ENCODE peak calls at places on chromosome 17, in eight cellular contexts. One of them, this sample, is unnamed.

GRCh38 chr17:956905-957304 is 22.7 kb downstream of the NXN start:
- DNase-seq in ecto neural progenitor cell: no peak
- DNase-seq in stimulated activated CD4-positive, alpha-beta T cell treated with anti-CD3 and anti-CD28 coated beads, Interleukin-1b, Interleukin-23, amount 100 ng/mL, for 24 hours: no peak
- DNase-seq in stimulated activated CD8-positive, alpha-beta memory T cell treated with anti-CD3 and anti-CD28 coated beads, Interleukin-7, amount 100 ng/mL, for 1 hour: no peak
- DNase-seq in IMR-90: no peak
- DNase-seq in naive thymus-derived CD8-positive, alpha-beta T cell: no peak
- DNase-seq in T-helper 17 cell: no peak
- DNase-seq in left cardiac atrium: no peak
- DNase-seq in this sample: no peak

GRCh38 chr17:18261146-18261515 is 669 bp downstream of the MIEF2 start:
- DNase-seq in ecto neural progenitor cell: peak
- DNase-seq in stimulated activated CD4-positive, alpha-beta T cell treated with anti-CD3 and anti-CD28 coated beads, Interleukin-1b, Interleukin-23, amount 100 ng/mL, for 24 hours: no peak
- DNase-seq in stimulated activated CD8-positive, alpha-beta memory T cell treated with anti-CD3 and anti-CD28 coated beads, Interleukin-7, amount 100 ng/mL, for 1 hour: no peak
- DNase-seq in IMR-90: peak
- DNase-seq in naive thymus-derived CD8-positive, alpha-beta T cell: no peak
- DNase-seq in T-helper 17 cell: no peak
- DNase-seq in left cardiac atrium: peak
- DNase-seq in this sample: peak

GRCh38 chr17:55770220-55770870 is 19.5 kb downstream of the PCTP start:
- DNase-seq in ecto neural progenitor cell: no peak
- DNase-seq in stimulated activated CD4-positive, alpha-beta T cell treated with anti-CD3 and anti-CD28 coated beads, Interleukin-1b, Interleukin-23, amount 100 ng/mL, for 24 hours: no peak
- DNase-seq in stimulated activated CD8-positive, alpha-beta memory T cell treated with anti-CD3 and anti-CD28 coated beads, Interleukin-7, amount 100 ng/mL, for 1 hour: no peak
- DNase-seq in IMR-90: peak
- DNase-seq in naive thymus-derived CD8-positive, alpha-beta T cell: no peak
- DNase-seq in T-helper 17 cell: no peak
- DNase-seq in left cardiac atrium: no peak
- DNase-seq in this sample: no peak

GRCh38 chr17:63349478-63350000 is 96.6 kb downstream of the CYB561 start:
- DNase-seq in ecto neural progenitor cell: no peak
- DNase-seq in stimulated activated CD4-positive, alpha-beta T cell treated with anti-CD3 and anti-CD28 coated beads, Interleukin-1b, Interleukin-23, amount 100 ng/mL, for 24 hours: no peak
- DNase-seq in stimulated activated CD8-positive, alpha-beta memory T cell treated with anti-CD3 and anti-CD28 coated beads, Interleukin-7, amount 100 ng/mL, for 1 hour: no peak
- DNase-seq in IMR-90: peak
- DNase-seq in naive thymus-derived CD8-positive, alpha-beta T cell: no peak
- DNase-seq in T-helper 17 cell: no peak
- DNase-seq in left cardiac atrium: no peak
- DNase-seq in this sample: no peak

GRCh38 chr17:20852541-20853370 is 190.1 kb downstream of the USP22 start:
- DNase-seq in ecto neural progenitor cell: peak
- DNase-seq in stimulated activated CD4-positive, alpha-beta T cell treated with anti-CD3 and anti-CD28 coated beads, Interleukin-1b, Interleukin-23, amount 100 ng/mL, for 24 hours: no peak
- DNase-seq in stimulated activated CD8-positive, alpha-beta memory T cell treated with anti-CD3 and anti-CD28 coated beads, Interleukin-7, amount 100 ng/mL, for 1 hour: no peak
- DNase-seq in IMR-90: no peak
- DNase-seq in naive thymus-derived CD8-positive, alpha-beta T cell: no peak
- DNase-seq in T-helper 17 cell: no peak
- DNase-seq in left cardiac atrium: peak
- DNase-seq in this sample: peak

GRCh38 chr17:17603178-17603894 is 11.8 kb upstream of the PEMT start:
- DNase-seq in ecto neural progenitor cell: no peak
- DNase-seq in stimulated activated CD4-positive, alpha-beta T cell treated with anti-CD3 and anti-CD28 coated beads, Interleukin-1b, Interleukin-23, amount 100 ng/mL, for 24 hours: no peak
- DNase-seq in stimulated activated CD8-positive, alpha-beta memory T cell treated with anti-CD3 and anti-CD28 coated beads, Interleukin-7, amount 100 ng/mL, for 1 hour: no peak
- DNase-seq in IMR-90: no peak
- DNase-seq in naive thymus-derived CD8-positive, alpha-beta T cell: peak
- DNase-seq in T-helper 17 cell: no peak
- DNase-seq in left cardiac atrium: no peak
- DNase-seq in this sample: no peak

GRCh38 chr17:65277576-65277975 is 140.4 kb downstream of the RGS9 start:
- DNase-seq in ecto neural progenitor cell: no peak
- DNase-seq in stimulated activated CD4-positive, alpha-beta T cell treated with anti-CD3 and anti-CD28 coated beads, Interleukin-1b, Interleukin-23, amount 100 ng/mL, for 24 hours: no peak
- DNase-seq in stimulated activated CD8-positive, alpha-beta memory T cell treated with anti-CD3 and anti-CD28 coated beads, Interleukin-7, amount 100 ng/mL, for 1 hour: no peak
- DNase-seq in IMR-90: peak
- DNase-seq in naive thymus-derived CD8-positive, alpha-beta T cell: no peak
- DNase-seq in T-helper 17 cell: no peak
- DNase-seq in left cardiac atrium: no peak
- DNase-seq in this sample: no peak

GRCh38 chr17:83135692-83136091 is 56.3 kb downstream of the METRNL start:
- DNase-seq in ecto neural progenitor cell: peak
- DNase-seq in stimulated activated CD4-positive, alpha-beta T cell treated with anti-CD3 and anti-CD28 coated beads, Interleukin-1b, Interleukin-23, amount 100 ng/mL, for 24 hours: no peak
- DNase-seq in stimulated activated CD8-positive, alpha-beta memory T cell treated with anti-CD3 and anti-CD28 coated beads, Interleukin-7, amount 100 ng/mL, for 1 hour: no peak
- DNase-seq in IMR-90: no peak
- DNase-seq in naive thymus-derived CD8-positive, alpha-beta T cell: no peak
- DNase-seq in T-helper 17 cell: no peak
- DNase-seq in left cardiac atrium: no peak
- DNase-seq in this sample: peak

GRCh38 chr17:10126554-10127493 is 71.6 kb downstream of the GAS7 start:
- DNase-seq in ecto neural progenitor cell: no peak
- DNase-seq in stimulated activated CD4-positive, alpha-beta T cell treated with anti-CD3 and anti-CD28 coated beads, Interleukin-1b, Interleukin-23, amount 100 ng/mL, for 24 hours: no peak
- DNase-seq in stimulated activated CD8-positive, alpha-beta memory T cell treated with anti-CD3 and anti-CD28 coated beads, Interleukin-7, amount 100 ng/mL, for 1 hour: no peak
- DNase-seq in IMR-90: peak
- DNase-seq in naive thymus-derived CD8-positive, alpha-beta T cell: no peak
- DNase-seq in T-helper 17 cell: no peak
- DNase-seq in left cardiac atrium: no peak
- DNase-seq in this sample: no peak

GRCh38 chr17:527247-527646 is 174.6 kb upstream of the RPH3AL start:
- DNase-seq in ecto neural progenitor cell: no peak
- DNase-seq in stimulated activated CD4-positive, alpha-beta T cell treated with anti-CD3 and anti-CD28 coated beads, Interleukin-1b, Interleukin-23, amount 100 ng/mL, for 24 hours: no peak
- DNase-seq in stimulated activated CD8-positive, alpha-beta memory T cell treated with anti-CD3 and anti-CD28 coated beads, Interleukin-7, amount 100 ng/mL, for 1 hour: no peak
- DNase-seq in IMR-90: no peak
- DNase-seq in naive thymus-derived CD8-positive, alpha-beta T cell: no peak
- DNase-seq in T-helper 17 cell: no peak
- DNase-seq in left cardiac atrium: no peak
- DNase-seq in this sample: no peak

GRCh38 chr17:74055508-74056160 is 147.8 kb upstream of the RPL38 start:
- DNase-seq in ecto neural progenitor cell: no peak
- DNase-seq in stimulated activated CD4-positive, alpha-beta T cell treated with anti-CD3 and anti-CD28 coated beads, Interleukin-1b, Interleukin-23, amount 100 ng/mL, for 24 hours: no peak
- DNase-seq in stimulated activated CD8-positive, alpha-beta memory T cell treated with anti-CD3 and anti-CD28 coated beads, Interleukin-7, amount 100 ng/mL, for 1 hour: no peak
- DNase-seq in IMR-90: no peak
- DNase-seq in naive thymus-derived CD8-positive, alpha-beta T cell: no peak
- DNase-seq in T-helper 17 cell: no peak
- DNase-seq in left cardiac atrium: no peak
- DNase-seq in this sample: no peak

GRCh38 chr17:32970281-32970680 is 21.4 kb upstream of the SPACA3 start:
- DNase-seq in ecto neural progenitor cell: no peak
- DNase-seq in stimulated activated CD4-positive, alpha-beta T cell treated with anti-CD3 and anti-CD28 coated beads, Interleukin-1b, Interleukin-23, amount 100 ng/mL, for 24 hours: no peak
- DNase-seq in stimulated activated CD8-positive, alpha-beta memory T cell treated with anti-CD3 and anti-CD28 coated beads, Interleukin-7, amount 100 ng/mL, for 1 hour: no peak
- DNase-seq in IMR-90: no peak
- DNase-seq in naive thymus-derived CD8-positive, alpha-beta T cell: no peak
- DNase-seq in T-helper 17 cell: no peak
- DNase-seq in left cardiac atrium: no peak
- DNase-seq in this sample: no peak

GRCh38 chr17:72390675-72391501 is 270.1 kb downstream of the SOX9 start:
- DNase-seq in ecto neural progenitor cell: no peak
- DNase-seq in stimulated activated CD4-positive, alpha-beta T cell treated with anti-CD3 and anti-CD28 coated beads, Interleukin-1b, Interleukin-23, amount 100 ng/mL, for 24 hours: no peak
- DNase-seq in stimulated activated CD8-positive, alpha-beta memory T cell treated with anti-CD3 and anti-CD28 coated beads, Interleukin-7, amount 100 ng/mL, for 1 hour: no peak
- DNase-seq in IMR-90: peak
- DNase-seq in naive thymus-derived CD8-positive, alpha-beta T cell: no peak
- DNase-seq in T-helper 17 cell: no peak
- DNase-seq in left cardiac atrium: no peak
- DNase-seq in this sample: no peak

GRCh38 chr17:63675231-63675606 is 24.7 kb downstream of the LIMD2 start:
- DNase-seq in ecto neural progenitor cell: no peak
- DNase-seq in stimulated activated CD4-positive, alpha-beta T cell treated with anti-CD3 and anti-CD28 coated beads, Interleukin-1b, Interleukin-23, amount 100 ng/mL, for 24 hours: no peak
- DNase-seq in stimulated activated CD8-positive, alpha-beta memory T cell treated with anti-CD3 and anti-CD28 coated beads, Interleukin-7, amount 100 ng/mL, for 1 hour: no peak
- DNase-seq in IMR-90: no peak
- DNase-seq in naive thymus-derived CD8-positive, alpha-beta T cell: no peak
- DNase-seq in T-helper 17 cell: no peak
- DNase-seq in left cardiac atrium: no peak
- DNase-seq in this sample: no peak

GRCh38 chr17:31582151-31582907 is 190.9 kb downstream of the RAB11FIP4 start:
- DNase-seq in ecto neural progenitor cell: no peak
- DNase-seq in stimulated activated CD4-positive, alpha-beta T cell treated with anti-CD3 and anti-CD28 coated beads, Interleukin-1b, Interleukin-23, amount 100 ng/mL, for 24 hours: no peak
- DNase-seq in stimulated activated CD8-positive, alpha-beta memory T cell treated with anti-CD3 and anti-CD28 coated beads, Interleukin-7, amount 100 ng/mL, for 1 hour: no peak
- DNase-seq in IMR-90: peak
- DNase-seq in naive thymus-derived CD8-positive, alpha-beta T cell: no peak
- DNase-seq in T-helper 17 cell: no peak
- DNase-seq in left cardiac atrium: peak
- DNase-seq in this sample: no peak

GRCh38 chr17:80286638-80286960 is 25.9 kb downstream of the RNF213 start:
- DNase-seq in ecto neural progenitor cell: no peak
- DNase-seq in stimulated activated CD4-positive, alpha-beta T cell treated with anti-CD3 and anti-CD28 coated beads, Interleukin-1b, Interleukin-23, amount 100 ng/mL, for 24 hours: no peak
- DNase-seq in stimulated activated CD8-positive, alpha-beta memory T cell treated with anti-CD3 and anti-CD28 coated beads, Interleukin-7, amount 100 ng/mL, for 1 hour: no peak
- DNase-seq in IMR-90: no peak
- DNase-seq in naive thymus-derived CD8-positive, alpha-beta T cell: no peak
- DNase-seq in T-helper 17 cell: no peak
- DNase-seq in left cardiac atrium: no peak
- DNase-seq in this sample: no peak

GRCh38 chr17:4858068-4858879 is 25.1 kb downstream of the MINK1 start:
- DNase-seq in ecto neural progenitor cell: peak
- DNase-seq in stimulated activated CD4-positive, alpha-beta T cell treated with anti-CD3 and anti-CD28 coated beads, Interleukin-1b, Interleukin-23, amount 100 ng/mL, for 24 hours: no peak
- DNase-seq in stimulated activated CD8-positive, alpha-beta memory T cell treated with anti-CD3 and anti-CD28 coated beads, Interleukin-7, amount 100 ng/mL, for 1 hour: no peak
- DNase-seq in IMR-90: no peak
- DNase-seq in naive thymus-derived CD8-positive, alpha-beta T cell: no peak
- DNase-seq in T-helper 17 cell: no peak
- DNase-seq in left cardiac atrium: peak
- DNase-seq in this sample: no peak

GRCh38 chr17:21287703-21288449 is 3.4 kb downstream of the MAP2K3 start:
- DNase-seq in ecto neural progenitor cell: no peak
- DNase-seq in stimulated activated CD4-positive, alpha-beta T cell treated with anti-CD3 and anti-CD28 coated beads, Interleukin-1b, Interleukin-23, amount 100 ng/mL, for 24 hours: peak
- DNase-seq in stimulated activated CD8-positive, alpha-beta memory T cell treated with anti-CD3 and anti-CD28 coated beads, Interleukin-7, amount 100 ng/mL, for 1 hour: peak
- DNase-seq in IMR-90: peak
- DNase-seq in naive thymus-derived CD8-positive, alpha-beta T cell: peak
- DNase-seq in T-helper 17 cell: peak
- DNase-seq in left cardiac atrium: peak
- DNase-seq in this sample: peak

GRCh38 chr17:50206604-50207293 is 5.3 kb upstream of the COL1A1 start:
- DNase-seq in ecto neural progenitor cell: peak
- DNase-seq in stimulated activated CD4-positive, alpha-beta T cell treated with anti-CD3 and anti-CD28 coated beads, Interleukin-1b, Interleukin-23, amount 100 ng/mL, for 24 hours: no peak
- DNase-seq in stimulated activated CD8-positive, alpha-beta memory T cell treated with anti-CD3 and anti-CD28 coated beads, Interleukin-7, amount 100 ng/mL, for 1 hour: no peak
- DNase-seq in IMR-90: peak
- DNase-seq in naive thymus-derived CD8-positive, alpha-beta T cell: no peak
- DNase-seq in T-helper 17 cell: no peak
- DNase-seq in left cardiac atrium: peak
- DNase-seq in this sample: peak

GRCh38 chr17:77465358-77466041 is 324.7 kb downstream of the SEC14L1 start:
- DNase-seq in ecto neural progenitor cell: no peak
- DNase-seq in stimulated activated CD4-positive, alpha-beta T cell treated with anti-CD3 and anti-CD28 coated beads, Interleukin-1b, Interleukin-23, amount 100 ng/mL, for 24 hours: peak
- DNase-seq in stimulated activated CD8-positive, alpha-beta memory T cell treated with anti-CD3 and anti-CD28 coated beads, Interleukin-7, amount 100 ng/mL, for 1 hour: peak
- DNase-seq in IMR-90: peak
- DNase-seq in naive thymus-derived CD8-positive, alpha-beta T cell: peak
- DNase-seq in T-helper 17 cell: peak
- DNase-seq in left cardiac atrium: peak
- DNase-seq in this sample: peak

GRCh38 chr17:76626442-76626841 is 17.1 kb downstream of the ST6GALNAC1 start:
- DNase-seq in ecto neural progenitor cell: no peak
- DNase-seq in stimulated activated CD4-positive, alpha-beta T cell treated with anti-CD3 and anti-CD28 coated beads, Interleukin-1b, Interleukin-23, amount 100 ng/mL, for 24 hours: no peak
- DNase-seq in stimulated activated CD8-positive, alpha-beta memory T cell treated with anti-CD3 and anti-CD28 coated beads, Interleukin-7, amount 100 ng/mL, for 1 hour: no peak
- DNase-seq in IMR-90: no peak
- DNase-seq in naive thymus-derived CD8-positive, alpha-beta T cell: no peak
- DNase-seq in T-helper 17 cell: no peak
- DNase-seq in left cardiac atrium: no peak
- DNase-seq in this sample: no peak

GRCh38 chr17:2259769-2260536 is 43.6 kb downstream of the SMG6 start:
- DNase-seq in ecto neural progenitor cell: no peak
- DNase-seq in stimulated activated CD4-positive, alpha-beta T cell treated with anti-CD3 and anti-CD28 coated beads, Interleukin-1b, Interleukin-23, amount 100 ng/mL, for 24 hours: peak
- DNase-seq in stimulated activated CD8-positive, alpha-beta memory T cell treated with anti-CD3 and anti-CD28 coated beads, Interleukin-7, amount 100 ng/mL, for 1 hour: no peak
- DNase-seq in IMR-90: peak
- DNase-seq in naive thymus-derived CD8-positive, alpha-beta T cell: peak
- DNase-seq in T-helper 17 cell: no peak
- DNase-seq in left cardiac atrium: no peak
- DNase-seq in this sample: peak

GRCh38 chr17:75288784-75289121 is 480 bp downstream of the SLC25A19 start:
- DNase-seq in ecto neural progenitor cell: no peak
- DNase-seq in stimulated activated CD4-positive, alpha-beta T cell treated with anti-CD3 and anti-CD28 coated beads, Interleukin-1b, Interleukin-23, amount 100 ng/mL, for 24 hours: peak
- DNase-seq in stimulated activated CD8-positive, alpha-beta memory T cell treated with anti-CD3 and anti-CD28 coated beads, Interleukin-7, amount 100 ng/mL, for 1 hour: no peak
- DNase-seq in IMR-90: no peak
- DNase-seq in naive thymus-derived CD8-positive, alpha-beta T cell: peak
- DNase-seq in T-helper 17 cell: no peak
- DNase-seq in left cardiac atrium: peak
- DNase-seq in this sample: peak

GRCh38 chr17:74368341-74369152 is 1.2 kb downstream of the GPR142 start:
- DNase-seq in ecto neural progenitor cell: peak
- DNase-seq in stimulated activated CD4-positive, alpha-beta T cell treated with anti-CD3 and anti-CD28 coated beads, Interleukin-1b, Interleukin-23, amount 100 ng/mL, for 24 hours: peak
- DNase-seq in stimulated activated CD8-positive, alpha-beta memory T cell treated with anti-CD3 and anti-CD28 coated beads, Interleukin-7, amount 100 ng/mL, for 1 hour: peak
- DNase-seq in IMR-90: peak
- DNase-seq in naive thymus-derived CD8-positive, alpha-beta T cell: peak
- DNase-seq in T-helper 17 cell: peak
- DNase-seq in left cardiac atrium: peak
- DNase-seq in this sample: peak

GRCh38 chr17:39196820-39197331 is 593 bp downstream of the CACNB1 start:
- DNase-seq in ecto neural progenitor cell: peak
- DNase-seq in stimulated activated CD4-positive, alpha-beta T cell treated with anti-CD3 and anti-CD28 coated beads, Interleukin-1b, Interleukin-23, amount 100 ng/mL, for 24 hours: no peak
- DNase-seq in stimulated activated CD8-positive, alpha-beta memory T cell treated with anti-CD3 and anti-CD28 coated beads, Interleukin-7, amount 100 ng/mL, for 1 hour: no peak
- DNase-seq in IMR-90: no peak
- DNase-seq in naive thymus-derived CD8-positive, alpha-beta T cell: no peak
- DNase-seq in T-helper 17 cell: no peak
- DNase-seq in left cardiac atrium: no peak
- DNase-seq in this sample: no peak

GRCh38 chr17:81821603-81822311 is 11.3 kb downstream of the MCRIP1 start:
- DNase-seq in ecto neural progenitor cell: no peak
- DNase-seq in stimulated activated CD4-positive, alpha-beta T cell treated with anti-CD3 and anti-CD28 coated beads, Interleukin-1b, Interleukin-23, amount 100 ng/mL, for 24 hours: no peak
- DNase-seq in stimulated activated CD8-positive, alpha-beta memory T cell treated with anti-CD3 and anti-CD28 coated beads, Interleukin-7, amount 100 ng/mL, for 1 hour: no peak
- DNase-seq in IMR-90: peak
- DNase-seq in naive thymus-derived CD8-positive, alpha-beta T cell: no peak
- DNase-seq in T-helper 17 cell: no peak
- DNase-seq in left cardiac atrium: peak
- DNase-seq in this sample: peak

GRCh38 chr17:57097832-57098421 is 12.9 kb downstream of the AKAP1 start:
- DNase-seq in ecto neural progenitor cell: no peak
- DNase-seq in stimulated activated CD4-positive, alpha-beta T cell treated with anti-CD3 and anti-CD28 coated beads, Interleukin-1b, Interleukin-23, amount 100 ng/mL, for 24 hours: no peak
- DNase-seq in stimulated activated CD8-positive, alpha-beta memory T cell treated with anti-CD3 and anti-CD28 coated beads, Interleukin-7, amount 100 ng/mL, for 1 hour: no peak
- DNase-seq in IMR-90: peak
- DNase-seq in naive thymus-derived CD8-positive, alpha-beta T cell: no peak
- DNase-seq in T-helper 17 cell: no peak
- DNase-seq in left cardiac atrium: no peak
- DNase-seq in this sample: no peak

GRCh38 chr17:9465216-9465921 is 110.3 kb downstream of the STX8 start:
- DNase-seq in ecto neural progenitor cell: no peak
- DNase-seq in stimulated activated CD4-positive, alpha-beta T cell treated with anti-CD3 and anti-CD28 coated beads, Interleukin-1b, Interleukin-23, amount 100 ng/mL, for 24 hours: no peak
- DNase-seq in stimulated activated CD8-positive, alpha-beta memory T cell treated with anti-CD3 and anti-CD28 coated beads, Interleukin-7, amount 100 ng/mL, for 1 hour: no peak
- DNase-seq in IMR-90: peak
- DNase-seq in naive thymus-derived CD8-positive, alpha-beta T cell: no peak
- DNase-seq in T-helper 17 cell: no peak
- DNase-seq in left cardiac atrium: no peak
- DNase-seq in this sample: no peak

GRCh38 chr17:69972251-69972650 is 102.8 kb upstream of the KCNJ16 start:
- DNase-seq in ecto neural progenitor cell: no peak
- DNase-seq in stimulated activated CD4-positive, alpha-beta T cell treated with anti-CD3 and anti-CD28 coated beads, Interleukin-1b, Interleukin-23, amount 100 ng/mL, for 24 hours: no peak
- DNase-seq in stimulated activated CD8-positive, alpha-beta memory T cell treated with anti-CD3 and anti-CD28 coated beads, Interleukin-7, amount 100 ng/mL, for 1 hour: no peak
- DNase-seq in IMR-90: peak
- DNase-seq in naive thymus-derived CD8-positive, alpha-beta T cell: no peak
- DNase-seq in T-helper 17 cell: no peak
- DNase-seq in left cardiac atrium: no peak
- DNase-seq in this sample: no peak

GRCh38 chr17:1484586-1485310 is 7.7 kb downstream of the MYO1C start:
- DNase-seq in ecto neural progenitor cell: peak
- DNase-seq in stimulated activated CD4-positive, alpha-beta T cell treated with anti-CD3 and anti-CD28 coated beads, Interleukin-1b, Interleukin-23, amount 100 ng/mL, for 24 hours: no peak
- DNase-seq in stimulated activated CD8-positive, alpha-beta memory T cell treated with anti-CD3 and anti-CD28 coated beads, Interleukin-7, amount 100 ng/mL, for 1 hour: no peak
- DNase-seq in IMR-90: no peak
- DNase-seq in naive thymus-derived CD8-positive, alpha-beta T cell: peak
- DNase-seq in T-helper 17 cell: peak
- DNase-seq in left cardiac atrium: peak
- DNase-seq in this sample: peak

GRCh38 chr17:21024024-21024423 is 18.8 kb downstream of the USP22 start:
- DNase-seq in ecto neural progenitor cell: no peak
- DNase-seq in stimulated activated CD4-positive, alpha-beta T cell treated with anti-CD3 and anti-CD28 coated beads, Interleukin-1b, Interleukin-23, amount 100 ng/mL, for 24 hours: no peak
- DNase-seq in stimulated activated CD8-positive, alpha-beta memory T cell treated with anti-CD3 and anti-CD28 coated beads, Interleukin-7, amount 100 ng/mL, for 1 hour: no peak
- DNase-seq in IMR-90: peak
- DNase-seq in naive thymus-derived CD8-positive, alpha-beta T cell: no peak
- DNase-seq in T-helper 17 cell: no peak
- DNase-seq in left cardiac atrium: no peak
- DNase-seq in this sample: no peak

This sample was measured in activated T-cell treated with anti-CD3 and anti-CD28 coated beads, Interleukin-2, amount 50 U/mL, for 48 hours.